ENCODE peak calls at places on chromosomes 13 and 19, in eight cellular contexts. A is pancreas, L is cardiac muscle cell, Y is foreskin fibroblast, G is AG09319, M is endothelial cell, P is Panc1, B is dorsolateral prefrontal cortex. U is an unnamed sample.
A peak's percentile ranks its signal among the peaks of the same experiment; 100 is the strongest.

GRCh38 chr13:99320693-99321481 is 13.7 kb upstream of the GPR183 start:
- DNase-seq in B (no peak), M (no peak), G (peak; percentile 83), Y (peak; percentile 88), P (no peak), L (no peak), A (no peak), U (no peak)

GRCh38 chr19:50252111-50252886 is 48.9 kb downstream of the MYH14 start:
- DNase-seq in M (no peak), G (no peak), B (no peak), L (no peak), Y (peak; percentile 6), P (no peak), A (no peak), U (no peak)

GRCh38 chr13:36919206-36919832 is 719 bp downstream of the SMAD9 start:
- DNase-seq in P (no peak), M (peak; percentile 18), G (no peak), B (peak; percentile 48), Y (peak; percentile 54), A (peak; percentile 73), L (peak; percentile 87), U (peak; percentile 77)

GRCh38 chr13:83221256-83221655 is 661.0 kb downstream of the SLITRK1 start:
- DNase-seq in M (no peak), L (peak; percentile 32), B (no peak), P (no peak), Y (peak; percentile 32), G (no peak), A (no peak), U (no peak)

GRCh38 chr19:41868989-41869300 is 8.1 kb upstream of the CD79A start:
- DNase-seq in M (no peak), L (no peak), A (peak; percentile 50), P (no peak), Y (no peak), G (no peak), B (no peak), U (no peak)

GRCh38 chr13:85651440-85651839 is 147.8 kb downstream of the SLITRK6 start:
- DNase-seq in G (no peak), B (no peak), M (no peak), Y (peak; percentile 3), P (no peak), A (no peak), L (no peak), U (peak; percentile 44)

GRCh38 chr13:67299072-67299635 is 69.0 kb upstream of the PCDH9 start:
- DNase-seq in A (no peak), Y (peak; percentile 87), G (no peak), B (no peak), P (no peak), L (no peak), M (no peak), U (no peak)

GRCh38 chr19:29841559-29842367 is 30.0 kb downstream of the CCNE1 start:
- DNase-seq in Y (peak; percentile 54), P (no peak), A (no peak), L (peak; percentile 38), B (peak; percentile 65), M (no peak), G (no peak), U (no peak)

GRCh38 chr13:31982540-31982939 is 49.0 kb upstream of the FRY start:
- DNase-seq in M (no peak), B (no peak), Y (peak; percentile 96), G (peak; percentile 46), P (no peak), A (peak; percentile 65), L (no peak), U (peak; percentile 89)

GRCh38 chr19:7962644-7963268 is 19.3 kb upstream of the TIMM44 start:
- DNase-seq in B (no peak), Y (no peak), M (no peak), G (no peak), A (peak; percentile 9), P (no peak), L (no peak), U (no peak)

GRCh38 chr13:114146173-114146572 is 13.8 kb upstream of the RASA3 start:
- DNase-seq in L (no peak), Y (no peak), M (no peak), B (no peak), A (no peak), G (no peak), P (no peak), U (no peak)
- TF ChIP-seq CTCF in L (no peak), Y (no peak), M (no peak), B (no peak), A (no peak), G (no peak), P (no peak), U (no peak)

DNA sequence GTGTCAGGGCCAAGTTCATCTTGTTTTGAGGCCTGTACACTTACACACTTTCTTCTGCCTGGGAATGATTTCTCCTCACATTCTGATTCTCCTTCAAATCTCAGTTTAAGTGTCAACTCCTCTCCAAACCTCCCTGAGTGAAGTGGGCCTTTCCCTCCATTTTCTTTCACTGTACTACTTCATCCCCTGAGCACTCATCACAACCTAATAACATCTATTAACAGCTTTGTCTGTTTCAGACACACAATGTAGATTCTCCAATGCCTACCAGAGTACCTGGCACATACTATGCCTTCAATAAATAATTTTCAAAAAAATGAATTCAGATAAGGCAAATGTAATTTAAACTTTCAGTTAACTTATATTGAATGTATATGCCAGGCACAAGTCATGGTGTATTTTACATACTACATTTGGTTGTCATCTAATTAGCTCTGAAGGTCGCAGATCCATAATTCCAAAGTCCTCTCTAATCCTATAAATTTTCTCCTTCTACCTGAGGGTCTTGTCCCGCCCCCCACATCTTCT is 357 bp upstream of the COG6 start:
- DNase-seq in M (no peak), Y (no peak), A (no peak), B (no peak), L (no peak), P (no peak), G (no peak), U (no peak)
- TF ChIP-seq CTCF in M (no peak), Y (no peak), A (no peak), B (no peak), L (no peak), P (no peak), G (no peak), U (no peak)

GRCh38 chr19:13847033-13847899 is 29.7 kb upstream of the NANOS3 start:
- DNase-seq in M (peak; percentile 91), B (peak; percentile 83), G (peak; percentile 89), Y (peak; percentile 98), P (no peak), L (peak; percentile 91), A (peak; percentile 97), U (peak; percentile 98)
- TF ChIP-seq CTCF in M (peak; percentile 20), B (peak; percentile 30), G (no peak), Y (no peak), P (no peak), L (peak; percentile 23), A (no peak), U (no peak)

GRCh38 chr13:39281539-39282150 is 243.4 kb downstream of the NHLRC3 start:
- DNase-seq in P (no peak), B (no peak), A (no peak), G (no peak), L (no peak), M (no peak), Y (no peak), U (no peak)

GRCh38 chr13:39282400-39282972 is 244.2 kb downstream of the NHLRC3 start:
- DNase-seq in L (no peak), A (no peak), B (no peak), G (no peak), Y (no peak), P (no peak), M (no peak), U (no peak)

GRCh38 chr13:39279077-39279476 is 240.8 kb downstream of the NHLRC3 start:
- DNase-seq in G (no peak), A (no peak), M (no peak), B (no peak), P (no peak), Y (no peak), L (no peak), U (no peak)

GRCh38 chr13:39283062-39283461 is 244.8 kb downstream of the NHLRC3 start:
- DNase-seq in L (no peak), P (no peak), A (no peak), M (no peak), G (no peak), B (no peak), Y (no peak), U (no peak)

GRCh38 chr13:39284801-39285388 is 246.6 kb downstream of the NHLRC3 start:
- DNase-seq in M (no peak), P (no peak), L (no peak), Y (peak; percentile 11), A (no peak), G (no peak), B (no peak), U (no peak)
- TF ChIP-seq CTCF in M (no peak), P (peak; percentile 9), L (peak; percentile 38), Y (peak; percentile 16), A (no peak), G (no peak), B (no peak), U (no peak)